ENCODE peak calls at places on chromosomes 7 and 10, in six cellular contexts. A, E, T, D, M and W are unnamed samples.

GRCh38 chr10:63522129-63522687 is 1.0 kb downstream of the REEP3 start:
- DNase-seq in T (no peak), A (no peak), E (peak), D (no peak), M (no peak), W (no peak)

GRCh38 chr10:90930070-90930837 is 9.4 kb upstream of the ANKRD1 start:
- DNase-seq in D (no peak), T (no peak), M (peak), E (peak), A (no peak), W (peak)

GRCh38 chr7:115153770-115154468 is 232.0 kb downstream of the MDFIC start:
- DNase-seq in T (no peak), M (no peak), A (no peak), D (no peak), E (no peak), W (no peak)

GRCh38 chr10:16612148-16612742 is 90.6 kb upstream of the C1QL3 start:
- DNase-seq in D (no peak), A (no peak), E (peak), T (no peak), M (peak), W (no peak)

GRCh38 chr10:112815238-112816032 is 134.6 kb upstream of the TCF7L2 start:
- DNase-seq in A (no peak), D (no peak), E (peak), T (peak), M (peak), W (no peak)

GRCh38 chr7:149793261-149793660 is 19.9 kb upstream of the ZNF467 start:
- DNase-seq in A (no peak), T (no peak), D (no peak), E (no peak), M (no peak), W (no peak)

GRCh38 chr10:51103818-51104217 is 29.5 kb downstream of the PRKG1 start:
- DNase-seq in A (no peak), D (no peak), E (no peak), T (no peak), M (no peak), W (no peak)

GRCh38 chr7:100745184-100745583 is 11.8 kb downstream of the ZAN start:
- DNase-seq in T (peak), M (peak), E (peak), A (peak), D (peak), W (peak)

GRCh38 chr7:12493407-12493806 is 77.1 kb upstream of the SCIN start:
- DNase-seq in E (peak), A (no peak), M (peak), D (no peak), T (no peak), W (no peak)

GRCh38 chr7:132292803-132293202 is 283.5 kb downstream of the PLXNA4 start:
- DNase-seq in M (peak), D (no peak), T (no peak), E (peak), A (no peak), W (no peak)

GRCh38 chr10:72875250-72876055 is 18.1 kb upstream of the OIT3 start:
- DNase-seq in T (no peak), D (no peak), A (peak), M (no peak), E (peak), W (no peak)
- H3K27ac ChIP-seq in T (no peak), D (no peak), A (no peak), M (no peak), E (no peak), W (no peak)

GRCh38 chr10:103845983-103846382 is 9.4 kb downstream of the SH3PXD2A start:
- DNase-seq in M (no peak), E (no peak), T (no peak), D (no peak), A (no peak), W (no peak)
- H3K27ac ChIP-seq in M (no peak), E (no peak), T (peak), D (peak), A (no peak), W (peak)

DNA sequence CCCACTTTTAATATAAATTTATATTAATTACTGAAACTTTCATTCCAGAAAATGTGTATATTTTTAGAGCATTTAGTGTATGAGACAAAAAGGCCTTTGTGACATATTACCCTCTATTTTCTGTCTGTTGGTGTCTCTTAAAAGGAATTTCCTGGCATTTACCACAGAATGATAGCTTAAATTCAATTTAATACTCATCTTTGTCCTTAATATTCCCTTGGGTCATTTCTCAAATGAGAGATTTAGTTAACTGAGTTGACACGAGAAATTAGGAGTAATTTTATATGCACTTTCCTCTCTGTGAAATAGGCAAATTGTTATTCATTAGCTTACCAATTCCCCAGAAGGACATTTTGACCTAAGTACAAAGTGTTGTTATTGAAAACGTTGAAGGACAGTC is 101.7 kb upstream of the CTTNBP2 start:
- DNase-seq in E (no peak), A (no peak), T (no peak), M (no peak), D (no peak), W (no peak)
- H3K27ac ChIP-seq in E (no peak), A (no peak), T (no peak), M (no peak), D (no peak), W (no peak)

GRCh38 chr10:71263376-71263775 is 51.0 kb downstream of the UNC5B start:
- DNase-seq in D (no peak), E (peak), T (no peak), A (no peak), M (no peak), W (peak)
- H3K27ac ChIP-seq in D (peak), E (no peak), T (no peak), A (no peak), M (no peak), W (peak)

DNA sequence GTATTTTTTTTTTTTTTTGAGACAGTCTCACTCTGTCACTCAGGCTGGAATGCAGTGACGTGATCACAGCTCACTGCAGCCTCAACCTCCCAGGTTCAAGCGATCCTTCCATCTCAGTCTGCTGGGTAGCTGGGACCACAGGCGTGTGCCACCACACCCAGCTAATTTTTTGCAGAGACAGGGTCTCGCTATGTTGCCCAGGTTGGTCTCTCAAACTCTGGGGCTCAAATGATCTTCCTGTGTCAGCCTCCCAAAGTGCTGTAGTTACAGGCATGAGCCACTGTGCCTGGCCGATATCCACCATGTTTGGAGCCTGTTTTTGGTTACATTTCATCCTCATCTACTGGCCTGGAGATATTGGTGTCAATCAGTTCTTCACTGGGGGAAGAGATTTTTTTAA is 120.7 kb downstream of the CUX1 start:
- DNase-seq in A (no peak), T (no peak), M (no peak), E (no peak), D (no peak), W (no peak)
- H3K27ac ChIP-seq in A (no peak), T (no peak), M (no peak), E (no peak), D (no peak), W (peak)

GRCh38 chr10:60182691-60183090 is 207.0 kb downstream of the ANK3 start:
- DNase-seq in T (no peak), E (peak), D (no peak), A (no peak), M (no peak), W (no peak)
- H3K27ac ChIP-seq in T (no peak), E (no peak), D (no peak), A (no peak), M (no peak), W (peak)

GRCh38 chr10:89830623-89831022 is 129.2 kb downstream of the KIF20B start:
- DNase-seq in D (no peak), M (no peak), E (no peak), A (no peak), T (no peak), W (no peak)
- H3K27ac ChIP-seq in D (no peak), M (no peak), E (no peak), A (no peak), T (no peak), W (no peak)